ENCODE peak calls at places on chromosomes 3 and 15, in nine cellular contexts. X is aorta, V is epithelial cell of esophagus, Y is adrenal gland, Z is neural progenitor cell, M is transverse colon, W is lung, I is esophagus squamous epithelium, N is adipocyte. K is an unnamed sample.

GRCh38 chr15:99414755-99415731 is 150.7 kb upstream of the MEF2A start:
- DNase-seq in Y (no peak), W (no peak), I (no peak), X (peak), Z (peak), V (peak), M (no peak), N (no peak), K (no peak)

GRCh38 chr15:41607033-41607432 is 48.0 kb downstream of the TYRO3 start:
- DNase-seq in X (no peak), N (peak), V (peak), W (no peak), Z (no peak), I (no peak), Y (no peak), M (no peak), K (peak)

GRCh38 chr15:75042730-75043508 is 19.5 kb downstream of the PPCDC start:
- DNase-seq in M (peak), Z (peak), I (peak), Y (peak), X (peak), N (peak), V (peak), W (peak), K (peak)

GRCh38 chr3:94307588-94307987 is 244.7 kb downstream of the NSUN3 start:
- DNase-seq in M (no peak), Z (no peak), Y (no peak), N (no peak), I (no peak), W (no peak), X (no peak), V (peak), K (no peak)

GRCh38 chr15:87312221-87312620 is 944.3 kb downstream of the NTRK3 start:
- DNase-seq in V (no peak), I (no peak), Z (no peak), W (no peak), M (no peak), Y (no peak), N (no peak), X (no peak), K (no peak)

GRCh38 chr15:87609474-87609873 is 647.1 kb downstream of the NTRK3 start:
- DNase-seq in X (no peak), M (no peak), I (no peak), Y (no peak), Z (no peak), V (peak), N (peak), W (no peak), K (peak)

GRCh38 chr3:122936986-122937385 is 90.6 kb downstream of the SEMA5B start:
- DNase-seq in W (no peak), X (no peak), Y (no peak), M (no peak), Z (no peak), I (no peak), V (no peak), N (no peak), K (no peak)

GRCh38 chr3:59769132-59769531 is 719.3 kb upstream of the CFAP20DC start:
- DNase-seq in V (no peak), N (no peak), Z (no peak), W (no peak), M (no peak), I (no peak), Y (no peak), X (no peak), K (no peak)

GRCh38 chr15:47484997-47485396 is 232.3 kb upstream of the SEMA6D start:
- DNase-seq in V (no peak), I (no peak), N (no peak), Z (no peak), Y (no peak), X (no peak), M (no peak), W (no peak), K (no peak)

GRCh38 chr15:86328658-86329057 is 249.0 kb downstream of the AGBL1 start:
- DNase-seq in Z (no peak), N (no peak), M (no peak), X (no peak), W (no peak), I (no peak), V (no peak), Y (no peak), K (no peak)

GRCh38 chr15:89115547-89115946 is 27.3 kb downstream of the ABHD2 start:
- DNase-seq in V (peak), N (no peak), Y (no peak), Z (no peak), M (peak), X (no peak), I (no peak), W (no peak), K (no peak)

GRCh38 chr15:68773036-68773435 is 47.7 kb downstream of the ANP32A start:
- DNase-seq in M (no peak), Y (no peak), W (no peak), I (no peak), X (no peak), N (no peak), V (no peak), Z (no peak), K (no peak)

GRCh38 chr15:51884517-51885236 is 55.2 kb downstream of the TMOD3 start:
- DNase-seq in I (no peak), M (no peak), Y (no peak), V (peak), N (no peak), X (no peak), W (no peak), Z (no peak), K (no peak)

GRCh38 chr3:171745577-171746319 is 64.5 kb downstream of the PLD1 start:
- DNase-seq in Y (no peak), N (no peak), Z (no peak), V (no peak), X (peak), W (no peak), I (no peak), M (no peak), K (no peak)

GRCh38 chr15:88255109-88255495 is 1.4 kb downstream of the NTRK3 start:
- DNase-seq in M (no peak), X (no peak), W (no peak), Z (no peak), Y (no peak), V (no peak), I (no peak), N (no peak), K (no peak)

GRCh38 chr3:169836058-169836941 is 23.6 kb upstream of the LRRC34 start:
- DNase-seq in M (no peak), Y (no peak), X (no peak), I (no peak), Z (peak), N (no peak), V (no peak), W (no peak), K (peak)

GRCh38 chr15:67784856-67785430 is 40.4 kb upstream of the SKOR1 start:
- DNase-seq in Z (no peak), I (no peak), V (no peak), M (no peak), N (no peak), X (no peak), Y (no peak), W (no peak), K (no peak)

DNA sequence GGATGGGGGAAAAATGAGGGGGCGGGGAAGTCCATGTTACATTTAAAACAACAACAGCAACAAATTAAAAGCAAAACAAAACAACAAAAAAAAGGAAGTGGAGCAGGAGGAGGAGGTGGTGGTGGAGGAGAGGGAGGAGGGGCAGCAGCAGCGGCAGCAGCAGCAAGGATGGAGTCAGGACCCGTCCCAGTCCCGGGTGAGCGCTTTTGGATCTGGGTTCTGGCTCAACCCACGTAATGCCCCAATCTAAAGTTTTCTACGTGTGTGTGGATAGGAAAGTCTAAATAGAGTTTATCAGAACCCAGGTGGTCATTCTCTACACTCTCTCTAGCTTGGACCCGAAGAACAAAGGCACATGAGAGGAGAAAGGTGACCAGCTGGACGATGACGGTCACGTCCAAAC is 721 bp upstream of the ISL2 start:
- DNase-seq in I (no peak), Y (no peak), M (no peak), X (no peak), Z (peak), V (no peak), N (no peak), W (no peak), K (no peak)
- H3K4me3 ChIP-seq in I (peak), Y (no peak), M (peak), X (no peak), Z (peak), V (no peak), N (no peak), W (no peak), K (peak)

DNA sequence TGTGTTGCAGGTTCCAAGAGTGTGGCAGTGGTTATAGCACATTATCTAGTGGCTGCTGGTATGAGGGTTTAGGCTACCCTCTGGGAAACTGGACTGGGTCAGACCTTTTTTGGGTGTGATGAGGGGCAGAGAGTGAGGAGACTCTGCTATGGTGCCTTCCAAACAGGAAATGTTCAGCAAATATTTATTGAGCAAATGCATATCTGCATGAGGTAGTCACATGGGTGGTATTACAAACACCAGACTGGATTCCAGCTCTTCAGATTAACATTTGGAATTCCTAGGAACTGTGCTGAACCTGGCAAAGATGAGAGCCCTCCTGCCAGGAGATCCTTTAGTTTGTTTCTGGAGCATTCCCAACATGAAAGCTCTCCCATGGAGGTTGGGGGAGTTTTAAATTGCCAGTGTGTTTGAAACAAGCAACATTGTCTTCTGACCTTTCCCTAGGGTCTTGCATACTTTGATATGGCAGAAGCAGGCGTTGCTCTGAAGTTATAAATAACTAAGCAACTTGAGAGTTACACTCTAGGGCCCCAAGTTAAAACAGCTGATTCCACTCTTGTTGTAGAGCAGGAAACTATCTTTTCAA is 341.2 kb upstream of the C2CD4B start:
- DNase-seq in W (no peak), Y (no peak), V (peak), Z (peak), N (peak), X (no peak), I (no peak), M (no peak), K (peak)
- H3K4me3 ChIP-seq in W (no peak), Y (no peak), V (no peak), Z (no peak), N (peak), X (no peak), I (no peak), M (no peak), K (no peak)

DNA sequence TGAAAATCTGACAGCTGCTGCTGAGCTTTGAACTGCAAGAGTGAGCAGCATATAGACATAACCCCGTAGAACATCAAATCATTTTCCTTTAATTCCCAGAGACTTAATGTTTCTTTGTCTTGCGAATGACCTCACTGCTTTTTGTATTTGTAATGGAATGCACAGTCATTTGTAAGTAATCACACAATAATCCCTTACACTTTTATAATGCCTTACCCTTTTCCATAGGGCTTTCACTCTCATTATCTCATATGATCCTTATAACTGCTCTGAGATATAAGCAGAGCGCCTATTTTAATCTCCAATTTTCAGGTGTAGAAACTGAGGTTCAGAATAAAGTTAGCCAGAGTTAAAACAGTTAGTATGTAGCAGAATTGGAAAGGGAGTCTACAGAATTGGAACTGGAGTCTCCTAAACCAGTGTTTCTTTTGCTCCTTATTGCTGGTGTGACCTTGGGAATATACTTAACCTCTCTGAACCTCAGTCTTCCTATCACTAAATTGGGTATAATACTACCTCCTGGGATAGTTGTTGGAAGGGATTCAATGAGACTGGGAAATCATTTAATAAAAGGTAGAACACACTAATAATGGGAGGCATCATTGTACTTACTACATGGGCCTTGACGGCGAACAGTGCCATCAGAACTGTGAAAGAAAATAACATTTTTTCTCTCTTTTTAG is 54.9 kb downstream of the LPP start:
- DNase-seq in Y (no peak), V (peak), X (no peak), Z (no peak), N (peak), I (no peak), M (no peak), W (no peak), K (peak)
- H3K4me3 ChIP-seq in Y (no peak), V (no peak), X (no peak), Z (no peak), N (no peak), I (no peak), M (no peak), W (no peak), K (no peak)

GRCh38 chr15:91319715-91320059 is 219.6 kb downstream of the SV2B start:
- DNase-seq in W (no peak), X (no peak), N (no peak), Y (no peak), M (no peak), V (no peak), I (no peak), Z (no peak), K (no peak)

GRCh38 chr15:91316123-91316522 is 216.1 kb downstream of the SV2B start:
- DNase-seq in Y (no peak), M (no peak), Z (no peak), N (no peak), I (no peak), X (no peak), W (no peak), V (no peak), K (no peak)

GRCh38 chr15:91320106-91320505 is 220.0 kb downstream of the SV2B start:
- DNase-seq in Z (no peak), M (no peak), V (no peak), Y (no peak), N (no peak), W (no peak), I (no peak), X (no peak), K (no peak)

GRCh38 chr15:91318976-91319714 is 219.1 kb downstream of the SV2B start:
- DNase-seq in X (no peak), I (no peak), V (no peak), W (no peak), M (no peak), N (no peak), Z (no peak), Y (peak), K (no peak)
- H3K4me3 ChIP-seq in X (no peak), I (no peak), V (no peak), W (no peak), M (no peak), N (no peak), Z (no peak), Y (no peak), K (no peak)

GRCh38 chr3:120148187-120148954 is 54.1 kb upstream of the GSK3B start:
- DNase-seq in X (no peak), V (no peak), M (no peak), Z (no peak), I (no peak), N (no peak), W (no peak), Y (no peak), K (no peak)
- H3K4me3 ChIP-seq in X (no peak), V (no peak), M (no peak), Z (no peak), I (no peak), N (no peak), W (no peak), Y (no peak), K (no peak)

DNA sequence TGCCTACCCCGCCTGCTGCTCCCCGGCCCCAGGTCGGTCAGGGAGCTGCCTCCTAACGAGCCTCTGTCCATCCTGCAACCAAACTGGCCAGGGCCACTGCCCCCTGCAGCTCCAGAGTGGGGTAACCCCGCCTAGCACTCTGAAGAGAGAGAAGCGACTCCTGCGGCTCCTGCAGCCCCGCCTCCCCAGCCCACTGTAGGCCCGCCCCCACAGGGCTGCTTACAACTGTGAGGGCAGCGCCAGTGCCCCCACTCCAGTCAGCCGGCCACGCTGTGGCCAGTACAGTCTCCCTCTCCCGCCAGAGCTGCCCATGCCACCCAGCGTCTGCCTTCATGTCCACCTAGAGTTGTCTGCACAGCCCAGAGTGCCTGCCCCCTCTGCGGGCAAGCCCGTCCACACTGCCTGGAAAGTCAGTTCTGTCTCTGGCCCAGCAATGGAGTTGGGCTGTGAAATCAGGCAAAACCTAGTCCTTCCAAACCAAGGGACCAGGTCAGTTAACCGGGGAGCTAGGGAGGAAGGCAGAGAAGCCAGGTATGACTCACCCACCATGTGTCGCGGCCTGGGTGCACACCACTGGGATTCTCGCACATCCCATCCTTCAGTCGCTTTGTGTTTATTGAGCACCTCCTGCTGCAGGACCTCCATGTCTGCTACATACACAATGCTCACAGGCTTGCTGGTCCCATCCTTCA is 2.4 kb downstream of the UCN2 start:
- DNase-seq in Z (peak), I (no peak), W (no peak), Y (peak), V (peak), N (peak), X (peak), M (peak), K (peak)
- H3K4me3 ChIP-seq in Z (peak), I (peak), W (no peak), Y (no peak), V (no peak), N (no peak), X (peak), M (peak), K (peak)

K was measured in cardiac fibroblast.